ENCODE peak calls at places on chromosomes 12 and 14, in seven cellular contexts. One of them, this sample, is unnamed.

GRCh38 chr12:47717443-47718193 is 7.7 kb downstream of the ENDOU start:
- DNase-seq in NCI-H2107: peak; percentile 43
- DNase-seq in anterior cingulate cortex: peak; percentile 80
- DNase-seq in HCEC 1CT: peak; percentile 63
- DNase-seq in fibroblast of the conjunctiva: peak; percentile 86
- DNase-seq in heart right ventricle: peak; percentile 89
- DNase-seq in smooth muscle cell of the brain vasculature: peak; percentile 75
- DNase-seq in this sample: peak; percentile 53

GRCh38 chr14:68779761-68780323 is 13.0 kb downstream of the ZFP36L1 start:
- DNase-seq in NCI-H2107: no peak
- DNase-seq in anterior cingulate cortex: no peak
- DNase-seq in HCEC 1CT: peak; percentile 93
- DNase-seq in fibroblast of the conjunctiva: no peak
- DNase-seq in heart right ventricle: no peak
- DNase-seq in smooth muscle cell of the brain vasculature: no peak
- DNase-seq in this sample: no peak

GRCh38 chr14:45267084-45267483 is 14.1 kb upstream of the MIS18BP1 start:
- DNase-seq in NCI-H2107: no peak
- DNase-seq in anterior cingulate cortex: no peak
- DNase-seq in HCEC 1CT: no peak
- DNase-seq in fibroblast of the conjunctiva: no peak
- DNase-seq in heart right ventricle: no peak
- DNase-seq in smooth muscle cell of the brain vasculature: no peak
- DNase-seq in this sample: no peak

GRCh38 chr12:57498143-57498524 is 10.3 kb downstream of the MARS1 start:
- DNase-seq in NCI-H2107: no peak
- DNase-seq in anterior cingulate cortex: no peak
- DNase-seq in HCEC 1CT: no peak
- DNase-seq in fibroblast of the conjunctiva: no peak
- DNase-seq in heart right ventricle: no peak
- DNase-seq in smooth muscle cell of the brain vasculature: no peak
- DNase-seq in this sample: no peak

GRCh38 chr12:6607751-6608591 is 792 bp upstream of the CHD4 start:
- DNase-seq in NCI-H2107: peak; percentile 75
- DNase-seq in anterior cingulate cortex: peak; percentile 45
- DNase-seq in HCEC 1CT: peak; percentile 58
- DNase-seq in fibroblast of the conjunctiva: no peak
- DNase-seq in heart right ventricle: no peak
- DNase-seq in smooth muscle cell of the brain vasculature: no peak
- DNase-seq in this sample: no peak

GRCh38 chr12:113136990-113137511 is 1.5 kb upstream of the RASAL1 start:
- DNase-seq in NCI-H2107: no peak
- DNase-seq in anterior cingulate cortex: no peak
- DNase-seq in HCEC 1CT: no peak
- DNase-seq in fibroblast of the conjunctiva: no peak
- DNase-seq in heart right ventricle: no peak
- DNase-seq in smooth muscle cell of the brain vasculature: no peak
- DNase-seq in this sample: no peak

GRCh38 chr12:31471823-31472222 is 119.1 kb downstream of the DENND5B start:
- DNase-seq in NCI-H2107: no peak
- DNase-seq in anterior cingulate cortex: no peak
- DNase-seq in HCEC 1CT: no peak
- DNase-seq in fibroblast of the conjunctiva: no peak
- DNase-seq in heart right ventricle: no peak
- DNase-seq in smooth muscle cell of the brain vasculature: no peak
- DNase-seq in this sample: no peak

GRCh38 chr12:96343347-96343954 is 56.8 kb downstream of the CDK17 start:
- DNase-seq in NCI-H2107: no peak
- DNase-seq in anterior cingulate cortex: no peak
- DNase-seq in HCEC 1CT: no peak
- DNase-seq in fibroblast of the conjunctiva: no peak
- DNase-seq in heart right ventricle: no peak
- DNase-seq in smooth muscle cell of the brain vasculature: no peak
- DNase-seq in this sample: no peak

GRCh38 chr14:60723218-60724079 is 702 bp downstream of the SIX4 start:
- DNase-seq in NCI-H2107: peak; percentile 77
- DNase-seq in anterior cingulate cortex: no peak
- DNase-seq in HCEC 1CT: peak; percentile 68
- DNase-seq in fibroblast of the conjunctiva: no peak
- DNase-seq in heart right ventricle: peak; percentile 32
- DNase-seq in smooth muscle cell of the brain vasculature: no peak
- DNase-seq in this sample: no peak

GRCh38 chr12:128813883-128814282 is 9.9 kb downstream of the SLC15A4 start:
- DNase-seq in NCI-H2107: no peak
- DNase-seq in anterior cingulate cortex: no peak
- DNase-seq in HCEC 1CT: no peak
- DNase-seq in fibroblast of the conjunctiva: no peak
- DNase-seq in heart right ventricle: no peak
- DNase-seq in smooth muscle cell of the brain vasculature: no peak
- DNase-seq in this sample: no peak

GRCh38 chr12:106044773-106045172 is 94.0 kb downstream of the NUAK1 start:
- DNase-seq in NCI-H2107: no peak
- DNase-seq in anterior cingulate cortex: no peak
- DNase-seq in HCEC 1CT: no peak
- DNase-seq in fibroblast of the conjunctiva: no peak
- DNase-seq in heart right ventricle: no peak
- DNase-seq in smooth muscle cell of the brain vasculature: no peak
- DNase-seq in this sample: no peak

GRCh38 chr12:12673296-12673695 is 22.7 kb downstream of the GPR19 start:
- DNase-seq in NCI-H2107: no peak
- DNase-seq in anterior cingulate cortex: no peak
- DNase-seq in HCEC 1CT: no peak
- DNase-seq in fibroblast of the conjunctiva: no peak
- DNase-seq in heart right ventricle: no peak
- DNase-seq in smooth muscle cell of the brain vasculature: no peak
- DNase-seq in this sample: no peak

GRCh38 chr12:89663577-89664357 is 44.9 kb downstream of the ATP2B1 start:
- DNase-seq in NCI-H2107: no peak
- DNase-seq in anterior cingulate cortex: no peak
- DNase-seq in HCEC 1CT: peak; percentile 22
- DNase-seq in fibroblast of the conjunctiva: peak; percentile 26
- DNase-seq in heart right ventricle: no peak
- DNase-seq in smooth muscle cell of the brain vasculature: no peak
- DNase-seq in this sample: no peak

GRCh38 chr14:85471744-85472143 is 58.2 kb upstream of the FLRT2 start:
- DNase-seq in NCI-H2107: no peak
- DNase-seq in anterior cingulate cortex: no peak
- DNase-seq in HCEC 1CT: peak; percentile 97
- DNase-seq in fibroblast of the conjunctiva: peak; percentile 69
- DNase-seq in heart right ventricle: no peak
- DNase-seq in smooth muscle cell of the brain vasculature: peak; percentile 78
- DNase-seq in this sample: peak; percentile 84

GRCh38 chr12:113087193-113087592 is 30.7 kb downstream of the DTX1 start:
- DNase-seq in NCI-H2107: no peak
- DNase-seq in anterior cingulate cortex: no peak
- DNase-seq in HCEC 1CT: no peak
- DNase-seq in fibroblast of the conjunctiva: no peak
- DNase-seq in heart right ventricle: no peak
- DNase-seq in smooth muscle cell of the brain vasculature: no peak
- DNase-seq in this sample: no peak

GRCh38 chr14:81414123-81414522 is 14.0 kb upstream of the STON2 start:
- DNase-seq in NCI-H2107: no peak
- DNase-seq in anterior cingulate cortex: no peak
- DNase-seq in HCEC 1CT: no peak
- DNase-seq in fibroblast of the conjunctiva: no peak
- DNase-seq in heart right ventricle: no peak
- DNase-seq in smooth muscle cell of the brain vasculature: no peak
- DNase-seq in this sample: no peak